ENCODE peak calls at places on chromosomes 2 and 18, in ten cellular contexts. O, R, H, L, P, F, Q, A, T and U are unnamed samples. For H3K4me1, the result is how much of the 10 kb centered on the place peaks cover.

GRCh38 chr2:172097557-172098131 is 5.1 kb downstream of the DLX2 start:
- DNase-seq in O (no peak), R (no peak), H (peak), L (no peak), P (no peak), F (no peak), Q (no peak), A (no peak), T (no peak), U (no peak)

GRCh38 chr2:232363784-232364615 is 14.6 kb upstream of the ALPP start:
- DNase-seq in O (no peak), R (no peak), H (no peak), L (peak), P (no peak), F (no peak), Q (no peak), A (no peak), T (peak), U (no peak)

GRCh38 chr2:26566081-26566375 is 75.1 kb downstream of the CIB4 start:
- DNase-seq in O (no peak), R (no peak), H (no peak), L (no peak), P (no peak), F (peak), Q (no peak), A (no peak), T (peak), U (no peak)

GRCh38 chr2:235088608-235089020 is 136.8 kb downstream of the SH3BP4 start:
- DNase-seq in O (no peak), R (no peak), H (peak), L (no peak), P (no peak), F (no peak), Q (no peak), A (no peak), T (no peak), U (no peak)

GRCh38 chr2:190882327-190882766 is 1.7 kb downstream of the GLS start:
- DNase-seq in O (no peak), R (no peak), H (no peak), L (no peak), P (no peak), F (no peak), Q (no peak), A (no peak), T (no peak), U (no peak)

GRCh38 chr2:188316354-188316753 is 24.7 kb downstream of the GULP1 start:
- DNase-seq in O (no peak), R (no peak), H (no peak), L (no peak), P (no peak), F (no peak), Q (no peak), A (no peak), T (no peak), U (no peak)

GRCh38 chr18:43866696-43867095 is 589.4 kb upstream of the SYT4 start:
- DNase-seq in O (no peak), R (no peak), H (no peak), L (no peak), P (no peak), F (no peak), Q (no peak), A (no peak), T (no peak), U (no peak)

GRCh38 chr2:71282493-71282892 is 49.1 kb upstream of the ZNF638 start:
- DNase-seq in O (no peak), R (no peak), H (no peak), L (no peak), P (peak), F (no peak), Q (no peak), A (no peak), T (no peak), U (no peak)

GRCh38 chr2:235098736-235099494 is 147.1 kb downstream of the SH3BP4 start:
- DNase-seq in O (no peak), R (no peak), H (no peak), L (no peak), P (no peak), F (no peak), Q (no peak), A (no peak), T (no peak), U (no peak)

GRCh38 chr2:100554788-100555407 is 7.9 kb upstream of the PDCL3 start:
- DNase-seq in O (no peak), R (no peak), H (no peak), L (peak), P (no peak), F (no peak), Q (no peak), A (no peak), T (peak), U (peak)

DNA sequence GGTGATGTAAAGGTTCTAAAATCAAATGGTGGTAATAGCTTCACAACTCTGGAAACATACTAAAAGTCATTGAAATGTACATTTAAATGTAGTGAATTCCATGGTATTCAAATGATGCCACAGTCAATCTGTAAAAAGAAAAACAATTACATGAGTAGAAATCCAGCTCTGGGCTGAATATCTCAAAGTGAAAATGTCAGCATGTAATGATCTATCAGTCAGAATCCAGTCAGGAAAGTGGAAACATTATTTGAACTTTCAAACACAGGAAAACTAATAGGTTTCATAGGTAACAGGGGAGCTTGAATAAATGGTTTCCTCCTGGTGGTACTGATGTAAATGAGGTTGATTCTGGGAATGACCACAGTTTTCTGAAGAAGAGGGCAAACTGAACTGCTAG is 186.4 kb downstream of the CDH7 start:
- DNase-seq in O (no peak), R (no peak), H (no peak), L (no peak), P (no peak), F (no peak), Q (no peak), A (no peak), T (no peak), U (no peak)
- H3K27ac ChIP-seq in O (no peak), R (no peak), H (no peak), L (no peak), P (no peak), F (no peak), Q (no peak), A (no peak), T (no peak), U (no peak)

DNA sequence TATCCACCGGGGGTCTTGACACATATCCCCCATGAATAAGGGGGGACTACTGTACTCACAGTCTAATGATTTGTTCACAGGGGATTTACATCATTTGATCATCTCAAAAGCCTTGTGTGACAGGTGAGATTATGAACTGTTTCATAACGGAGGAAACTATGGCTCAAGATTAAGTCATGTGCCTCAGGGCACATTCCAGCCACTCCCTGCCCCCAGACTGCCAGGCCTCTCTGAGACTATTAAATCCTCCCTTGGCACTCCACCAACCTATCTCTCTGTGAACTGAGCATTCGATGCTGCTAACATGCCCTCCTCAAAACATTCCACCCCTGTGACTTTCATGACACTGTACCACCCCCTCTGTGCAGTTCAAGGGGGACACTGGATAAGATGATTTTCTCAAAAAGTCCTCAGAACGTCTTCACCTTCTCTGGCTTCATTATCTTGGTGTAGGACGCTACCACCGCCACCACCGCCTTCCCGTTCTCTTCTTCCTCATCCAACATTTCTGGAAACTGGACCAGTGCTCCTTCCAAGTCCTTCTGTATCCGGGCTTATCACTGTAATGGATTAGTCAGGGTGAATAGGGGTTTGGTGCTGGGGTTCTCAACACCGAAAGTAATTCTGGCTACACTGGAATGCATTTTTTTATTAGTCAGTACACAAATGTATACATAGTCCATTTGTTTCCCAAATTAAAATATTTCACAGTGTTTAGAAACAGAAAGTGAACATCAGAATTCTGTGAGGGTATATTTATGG is 169.6 kb downstream of the KCNS3 start:
- DNase-seq in O (no peak), R (no peak), H (no peak), L (no peak), P (no peak), F (no peak), Q (no peak), A (no peak), T (no peak), U (no peak)
- H3K4me3 ChIP-seq in O (no peak), R (no peak), H (no peak), L (no peak), P (no peak), F (no peak), Q (no peak), A (no peak), T (no peak), U (no peak)

DNA sequence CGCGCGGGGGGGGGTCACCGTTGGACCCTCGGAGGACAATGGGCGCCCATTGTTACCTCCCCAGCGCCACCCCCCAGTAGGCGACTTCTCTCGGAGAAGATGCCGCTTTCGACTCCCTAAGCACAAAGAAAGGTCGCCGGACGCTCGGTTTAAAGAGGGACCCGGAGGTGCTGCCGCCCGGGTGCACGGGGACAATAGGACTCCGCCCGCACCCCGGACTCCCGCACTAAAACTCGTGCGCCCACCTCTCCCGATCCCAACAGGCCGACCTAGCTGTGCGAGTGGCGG is 318 bp upstream of the CDC42EP3 start:
- DNase-seq in O (no peak), R (no peak), H (no peak), L (no peak), P (no peak), F (no peak), Q (no peak), A (no peak), T (no peak), U (no peak)
- H3K4me1 ChIP-seq in O (under half), R (under half), H (under half), L (under half), P (under half), F (under half), Q (under half), A (under half), T (half or more), U (under half)

DNA sequence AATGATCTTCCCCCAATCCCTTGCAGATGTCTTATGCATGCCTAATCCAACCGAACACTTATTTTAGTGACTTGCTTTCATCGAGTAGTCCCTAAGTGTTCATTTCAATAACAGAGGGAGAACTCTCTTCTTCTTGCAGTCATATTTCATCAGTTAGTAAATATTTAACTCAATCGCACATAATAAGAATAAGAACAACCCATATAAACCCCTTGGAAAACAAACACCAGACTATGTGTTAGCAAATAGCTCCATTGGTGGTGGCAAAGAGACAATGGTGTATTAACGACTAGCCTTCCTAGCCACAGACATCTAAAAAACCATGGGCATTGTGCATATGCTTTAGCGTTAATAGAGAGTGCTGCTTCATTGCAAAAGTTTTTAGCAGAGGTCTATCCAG is 725.8 kb downstream of the BCL11A start:
- DNase-seq in O (no peak), R (no peak), H (no peak), L (no peak), P (no peak), F (no peak), Q (no peak), A (no peak), T (no peak), U (no peak)
- H3K27ac ChIP-seq in O (no peak), R (no peak), H (no peak), L (no peak), P (no peak), F (no peak), Q (no peak), A (no peak), T (no peak), U (no peak)

DNA sequence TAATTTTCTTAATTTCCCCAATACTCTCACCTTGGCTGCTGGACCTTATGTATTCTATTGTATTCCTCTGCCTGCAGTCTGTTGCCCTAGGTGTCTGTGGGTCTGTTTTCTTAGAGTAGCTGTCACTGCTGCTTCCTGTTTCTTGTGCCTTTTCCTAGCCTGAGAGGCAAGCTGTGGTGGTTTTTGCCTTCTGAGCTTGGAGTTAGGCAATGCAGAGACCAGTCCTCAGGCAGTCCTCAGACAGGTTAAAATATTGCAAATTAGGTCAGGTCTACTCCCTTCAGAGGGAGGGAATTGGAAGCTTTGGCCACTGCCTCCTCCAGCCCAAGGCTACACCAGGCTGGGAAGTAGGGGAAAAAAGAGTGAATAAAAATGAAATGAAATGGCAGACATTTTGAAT is 134.9 kb downstream of the LDLRAD4 start:
- DNase-seq in O (no peak), R (no peak), H (no peak), L (no peak), P (no peak), F (no peak), Q (no peak), A (no peak), T (no peak), U (no peak)
- H3K4me3 ChIP-seq in O (no peak), R (no peak), H (no peak), L (no peak), P (no peak), F (no peak), Q (no peak), A (no peak), T (no peak), U (no peak)

GRCh38 chr2:133483201-133483600 is 85.1 kb downstream of the NCKAP5 start:
- DNase-seq in O (no peak), R (no peak), H (no peak), L (no peak), P (no peak), F (no peak), Q (no peak), A (no peak), T (no peak), U (no peak)

GRCh38 chr2:133480707-133481429 is 87.4 kb downstream of the NCKAP5 start:
- DNase-seq in O (no peak), R (no peak), H (no peak), L (no peak), P (no peak), F (no peak), Q (no peak), A (no peak), T (no peak), U (no peak)

GRCh38 chr2:133475610-133476009 is 92.7 kb downstream of the NCKAP5 start:
- DNase-seq in O (no peak), R (no peak), H (no peak), L (no peak), P (no peak), F (no peak), Q (no peak), A (no peak), T (no peak), U (no peak)

GRCh38 chr2:133476931-133477613 is 91.2 kb downstream of the NCKAP5 start:
- DNase-seq in O (no peak), R (no peak), H (no peak), L (no peak), P (no peak), F (no peak), Q (no peak), A (no peak), T (no peak), U (no peak)

GRCh38 chr2:133477614-133477990 is 90.7 kb downstream of the NCKAP5 start:
- DNase-seq in O (no peak), R (no peak), H (no peak), L (no peak), P (no peak), F (no peak), Q (no peak), A (no peak), T (no peak), U (no peak)
- H3K4me1 ChIP-seq in O (under half), R (under half), H (under half), L (under half), P (under half), F (under half), Q (under half), A (under half), T (under half), U (under half)

GRCh38 chr2:148654414-148654813 is 9.9 kb downstream of the EPC2 start:
- DNase-seq in O (no peak), R (no peak), H (no peak), L (no peak), P (no peak), F (no peak), Q (no peak), A (no peak), T (no peak), U (no peak)
- H3K27ac ChIP-seq in O (no peak), R (no peak), H (no peak), L (no peak), P (no peak), F (no peak), Q (no peak), A (no peak), T (peak), U (no peak)

DNA sequence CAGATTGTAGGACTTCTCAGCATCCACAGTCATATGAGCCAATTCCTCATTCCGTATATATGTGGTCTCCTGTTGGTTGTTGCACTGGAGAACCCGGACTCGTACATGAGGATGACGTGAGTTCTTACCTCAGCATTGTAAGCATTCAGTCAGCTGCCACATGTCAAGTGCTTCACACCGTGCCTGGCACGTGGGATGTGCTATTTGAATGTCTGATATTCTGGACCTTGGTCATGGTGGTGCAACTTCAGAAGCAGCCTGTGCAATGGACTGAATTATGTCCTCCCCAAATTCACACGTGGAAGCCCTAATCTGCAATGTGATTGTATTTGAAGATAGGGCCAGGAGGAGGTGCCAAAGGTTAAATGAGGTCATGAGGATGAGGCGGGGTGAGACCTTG is 32.1 kb downstream of the PTGR3 start:
- DNase-seq in O (no peak), R (no peak), H (no peak), L (no peak), P (no peak), F (no peak), Q (no peak), A (no peak), T (no peak), U (no peak)
- H3K4me3 ChIP-seq in O (no peak), R (no peak), H (no peak), L (no peak), P (no peak), F (no peak), Q (no peak), A (no peak), T (no peak), U (no peak)